ENCODE peak calls at places on chromosomes 11 and 22, in four cellular contexts. T is C1 segment of cervical spinal cord; A is T-cell; P is stimulated activated CD4-positive, alpha-beta T cell treated with anti-CD3 and anti-CD28 coated beads, Interleukin-2, amount 100 ng/mL, for 48 hours. K is an unnamed sample.

GRCh38 chr22:24051568-24051967 is 40.5 kb downstream of the CABIN1 start:
- DNase-seq in P (no peak), T (no peak), A (no peak), K (no peak)

GRCh38 chr11:86421976-86422770 is 47.5 kb downstream of the CCDC81 start:
- DNase-seq in P (no peak), T (no peak), A (no peak), K (no peak)

GRCh38 chr22:24834845-24835570 is 29.0 kb downstream of the SGSM1 start:
- DNase-seq in A (no peak), T (no peak), P (no peak), K (no peak)

GRCh38 chr11:123304828-123305530 is 109.9 kb upstream of the CLMP start:
- DNase-seq in T (no peak), A (no peak), P (no peak), K (no peak)

GRCh38 chr22:23763579-23764331 is 965 bp downstream of the C22orf15 start:
- DNase-seq in T (no peak), P (peak), A (peak), K (no peak)

GRCh38 chr11:76770642-76771445 is 12.3 kb upstream of the TSKU start:
- DNase-seq in P (no peak), A (no peak), T (no peak), K (no peak)

GRCh38 chr22:30251661-30252226 is 5.2 kb upstream of the LIF start:
- DNase-seq in T (no peak), P (no peak), A (no peak), K (no peak)

GRCh38 chr11:35214181-35214770 is 75.3 kb downstream of the CD44 start:
- DNase-seq in A (no peak), T (no peak), P (no peak), K (no peak)

GRCh38 chr11:10878408-10879214 is 20.8 kb upstream of the ZBED5 start:
- DNase-seq in A (peak), T (no peak), P (no peak), K (peak)

GRCh38 chr11:8250981-8251620 is 12.6 kb downstream of the LMO1 start:
- DNase-seq in T (no peak), A (no peak), P (no peak), K (no peak)

GRCh38 chr11:125871391-125872137 is 15.9 kb upstream of the HYLS1 start:
- DNase-seq in A (no peak), T (no peak), P (no peak), K (peak)

GRCh38 chr11:107776062-107776461 is 64.2 kb upstream of the SLN start:
- DNase-seq in P (no peak), T (no peak), A (no peak), K (no peak)

GRCh38 chr11:56846631-56847400 is 98.3 kb upstream of the OR9G4 start:
- DNase-seq in A (no peak), P (no peak), T (no peak), K (no peak)

GRCh38 chr11:31834237-31834636 is 23.1 kb upstream of the PAX6 start:
- DNase-seq in T (no peak), P (no peak), A (no peak), K (no peak)

GRCh38 chr11:61055776-61056175 is 46.5 kb upstream of the CD5 start:
- DNase-seq in P (no peak), A (no peak), T (no peak), K (no peak)

GRCh38 chr22:40178417-40179409 is 988 bp downstream of the TNRC6B start:
- DNase-seq in P (no peak), T (no peak), A (peak), K (peak)

GRCh38 chr11:11512090-11512489 is 109.7 kb downstream of the GALNT18 start:
- DNase-seq in A (no peak), P (no peak), T (no peak), K (no peak)

GRCh38 chr11:36211735-36212430 is 77.3 kb downstream of the COMMD9 start:
- DNase-seq in A (no peak), P (no peak), T (no peak), K (peak)

GRCh38 chr11:105148241-105148640 is 8.7 kb upstream of the CARD18 start:
- DNase-seq in T (no peak), A (no peak), P (no peak), K (no peak)

GRCh38 chr22:40387758-40388157 is 17.4 kb downstream of the SGSM3 start:
- DNase-seq in P (no peak), T (no peak), A (no peak), K (no peak)

GRCh38 chr11:2092956-2093412 is 46.2 kb downstream of the IGF2 start:
- DNase-seq in T (no peak), P (peak), A (peak), K (peak)

GRCh38 chr22:22784249-22785039 is 103.2 kb upstream of the IGLL5 start:
- DNase-seq in A (no peak), P (no peak), T (no peak), K (no peak)